ENCODE peak calls at places on chromosomes 6 and 20, in eight cellular contexts. F is tibial nerve; Z is lower lobe of right lung; M is AG04450; G is CD8-positive, alpha-beta T cell; R is kidney epithelial cell; W is vagina; Q is heart right ventricle. T is an unnamed sample.

GRCh38 chr6:38346291-38347079 is 293.2 kb downstream of the BTBD9 start:
- DNase-seq in F (no peak), Z (no peak), M (peak), G (no peak), R (peak), W (no peak), Q (no peak), T (no peak)

GRCh38 chr6:26218824-26219223 is 131.6 kb downstream of the HFE start:
- DNase-seq in F (no peak), Z (no peak), M (no peak), G (no peak), R (no peak), W (no peak), Q (no peak), T (no peak)

GRCh38 chr6:74598473-74599393 is 607.1 kb downstream of the COL12A1 start:
- DNase-seq in F (no peak), Z (no peak), M (no peak), G (no peak), R (peak), W (no peak), Q (no peak), T (no peak)

GRCh38 chr6:4253604-4254211 is 118.3 kb upstream of the ECI2 start:
- DNase-seq in F (no peak), Z (no peak), M (peak), G (no peak), R (no peak), W (no peak), Q (peak), T (no peak)

GRCh38 chr6:106446287-106446885 is 85.9 kb downstream of the CRYBG1 start:
- DNase-seq in F (no peak), Z (no peak), M (no peak), G (no peak), R (no peak), W (no peak), Q (no peak), T (no peak)

GRCh38 chr6:158388727-158389126 is 76.5 kb downstream of the TULP4 start:
- DNase-seq in F (no peak), Z (no peak), M (no peak), G (no peak), R (no peak), W (no peak), Q (no peak), T (no peak)

GRCh38 chr20:59765599-59766177 is 161.3 kb downstream of the PHACTR3 start:
- DNase-seq in F (no peak), Z (no peak), M (no peak), G (no peak), R (no peak), W (no peak), Q (no peak), T (no peak)

GRCh38 chr20:21725892-21726291 is 20.4 kb downstream of the PAX1 start:
- DNase-seq in F (no peak), Z (no peak), M (no peak), G (no peak), R (no peak), W (no peak), Q (no peak), T (no peak)

GRCh38 chr6:14882394-14883073 is 363.3 kb upstream of the JARID2 start:
- DNase-seq in F (no peak), Z (no peak), M (no peak), G (no peak), R (no peak), W (no peak), Q (no peak), T (no peak)

GRCh38 chr6:145015739-145016558 is 719.4 kb downstream of the EPM2A start:
- DNase-seq in F (no peak), Z (no peak), M (peak), G (no peak), R (peak), W (no peak), Q (no peak), T (no peak)

GRCh38 chr6:71351190-71351589 is 62.6 kb downstream of the OGFRL1 start:
- DNase-seq in F (no peak), Z (no peak), M (no peak), G (no peak), R (no peak), W (no peak), Q (no peak), T (no peak)

GRCh38 chr6:65199121-65199520 is 507.9 kb downstream of the EYS start:
- DNase-seq in F (no peak), Z (no peak), M (no peak), G (no peak), R (no peak), W (no peak), Q (no peak), T (no peak)

GRCh38 chr6:46993846-46994245 is 48.3 kb downstream of the ADGRF1 start:
- DNase-seq in F (no peak), Z (no peak), M (peak), G (no peak), R (peak), W (no peak), Q (no peak), T (no peak)

GRCh38 chr6:170176621-170177382 is 114.1 kb downstream of the DLL1 start:
- DNase-seq in F (no peak), Z (no peak), M (no peak), G (no peak), R (no peak), W (peak), Q (no peak), T (peak)

GRCh38 chr6:168131464-168132415 is 52.7 kb upstream of the FRMD1 start:
- DNase-seq in F (no peak), Z (no peak), M (no peak), G (no peak), R (no peak), W (peak), Q (no peak), T (peak)

GRCh38 chr20:4767084-4767483 is 45.4 kb downstream of the PRND start:
- DNase-seq in F (no peak), Z (no peak), M (no peak), G (no peak), R (no peak), W (no peak), Q (no peak), T (no peak)

GRCh38 chr20:41769650-41770049 is 151.5 kb upstream of the CHD6 start:
- DNase-seq in F (no peak), Z (no peak), M (no peak), G (no peak), R (no peak), W (no peak), Q (no peak), T (no peak)

GRCh38 chr6:130105996-130106704 is 87.8 kb downstream of the L3MBTL3 start:
- DNase-seq in F (no peak), Z (no peak), M (no peak), G (no peak), R (no peak), W (no peak), Q (no peak), T (no peak)

GRCh38 chr6:125571207-125571740 is 178.2 kb upstream of the HEY2 start:
- DNase-seq in F (no peak), Z (no peak), M (no peak), G (no peak), R (no peak), W (no peak), Q (no peak), T (no peak)

GRCh38 chr20:50029697-50030428 is 47.1 kb downstream of the SNAI1 start:
- DNase-seq in F (peak), Z (no peak), M (peak), G (no peak), R (no peak), W (no peak), Q (peak), T (no peak)

GRCh38 chr20:18524646-18525045 is 16.9 kb downstream of the SEC23B start:
- DNase-seq in F (no peak), Z (no peak), M (no peak), G (no peak), R (no peak), W (no peak), Q (no peak), T (no peak)

GRCh38 chr6:39938773-39939381 is 4.6 kb upstream of the MOCS1 start:
- DNase-seq in F (no peak), Z (no peak), M (no peak), G (no peak), R (no peak), W (no peak), Q (no peak), T (no peak)

GRCh38 chr6:47413752-47414516 is 63.7 kb upstream of the CD2AP start:
- DNase-seq in F (no peak), Z (no peak), M (peak), G (no peak), R (no peak), W (no peak), Q (no peak), T (no peak)

GRCh38 chr6:151675746-151676459 is 131.6 kb upstream of the ESR1 start:
- DNase-seq in F (no peak), Z (peak), M (no peak), G (peak), R (no peak), W (no peak), Q (no peak), T (no peak)

GRCh38 chr6:30322527-30323501 is 3.9 kb upstream of the TRIM39 start:
- DNase-seq in F (no peak), Z (no peak), M (no peak), G (no peak), R (no peak), W (no peak), Q (no peak), T (no peak)

GRCh38 chr20:24160563-24161355 is 172.2 kb upstream of the GGTLC1 start:
- DNase-seq in F (no peak), Z (no peak), M (peak), G (no peak), R (peak), W (no peak), Q (peak), T (no peak)

GRCh38 chr6:136655251-136656014 is 105.2 kb upstream of the MAP7 start:
- DNase-seq in F (no peak), Z (no peak), M (no peak), G (no peak), R (no peak), W (no peak), Q (no peak), T (no peak)

GRCh38 chr6:42068173-42068572 is 17.8 kb downstream of the TAF8 start:
- DNase-seq in F (no peak), Z (no peak), M (no peak), G (no peak), R (no peak), W (no peak), Q (no peak), T (no peak)

GRCh38 chr20:59813948-59814834 is 119.2 kb downstream of the SYCP2 start:
- DNase-seq in F (no peak), Z (no peak), M (no peak), G (no peak), R (no peak), W (peak), Q (no peak), T (no peak)

GRCh38 chr20:17611540-17612286 is 41.8 kb downstream of the DSTN start:
- DNase-seq in F (no peak), Z (peak), M (no peak), G (no peak), R (no peak), W (peak), Q (no peak), T (peak)

GRCh38 chr6:108518714-108519576 is 41.8 kb upstream of the FOXO3 start:
- DNase-seq in F (no peak), Z (no peak), M (no peak), G (no peak), R (no peak), W (no peak), Q (no peak), T (no peak)
- TF ChIP-seq CTCF in F (peak), Z (peak), M (peak), G (no peak), R (peak), W (no peak), Q (peak), T (no peak)

DNA sequence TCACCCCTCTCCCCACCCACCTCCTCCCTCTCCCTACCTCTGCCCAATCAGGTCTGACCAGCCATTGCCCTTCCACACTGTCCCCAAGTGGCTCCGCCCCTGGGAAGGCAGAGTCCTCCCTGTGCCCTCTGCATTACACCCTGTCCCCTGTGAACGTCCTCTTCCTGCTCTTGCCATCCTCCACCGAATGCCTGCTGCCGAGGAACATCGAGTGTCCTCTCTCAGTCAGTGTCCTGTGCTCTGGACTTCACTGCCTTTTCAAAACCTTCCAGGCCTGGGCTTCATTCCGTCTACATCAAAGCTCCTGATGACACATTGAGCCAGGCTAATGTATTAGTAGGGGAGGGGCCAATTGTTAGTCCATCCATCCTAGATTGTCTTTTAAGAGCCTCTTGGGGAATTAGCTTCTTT is 3.3 kb upstream of the PACSIN1 start:
- DNase-seq in F (no peak), Z (no peak), M (no peak), G (no peak), R (no peak), W (no peak), Q (peak), T (no peak)
- H3K4me3 ChIP-seq in F (no peak), Z (no peak), M (no peak), G (no peak), R (no peak), W (no peak), Q (no peak), T (no peak)

GRCh38 chr20:43205699-43206098 is 16.0 kb upstream of the PTPRT start:
- DNase-seq in F (no peak), Z (no peak), M (no peak), G (no peak), R (no peak), W (no peak), Q (no peak), T (no peak)
- TF ChIP-seq CTCF in F (no peak), Z (no peak), M (peak), G (no peak), R (peak), W (no peak), Q (no peak), T (no peak)

GRCh38 chr6:35215665-35216411 is 2.1 kb downstream of the SCUBE3 start:
- DNase-seq in F (no peak), Z (no peak), M (no peak), G (no peak), R (no peak), W (no peak), Q (no peak), T (no peak)
- H3K4me3 ChIP-seq in F (no peak), Z (no peak), M (peak), G (no peak), R (no peak), W (no peak), Q (peak), T (no peak)

GRCh38 chr6:43432009-43432945 is 4.9 kb downstream of the ABCC10 start:
- DNase-seq in F (no peak), Z (no peak), M (no peak), G (no peak), R (no peak), W (no peak), Q (no peak), T (no peak)

GRCh38 chr6:43428874-43429273 is 1.5 kb downstream of the ABCC10 start:
- DNase-seq in F (no peak), Z (no peak), M (no peak), G (no peak), R (no peak), W (no peak), Q (no peak), T (peak)

GRCh38 chr6:43426928-43427405 is 374 bp upstream of the ABCC10 start:
- DNase-seq in F (no peak), Z (no peak), M (no peak), G (no peak), R (no peak), W (no peak), Q (no peak), T (no peak)

GRCh38 chr6:43428112-43428570 is 800 bp downstream of the ABCC10 start:
- DNase-seq in F (no peak), Z (no peak), M (no peak), G (no peak), R (no peak), W (no peak), Q (no peak), T (no peak)

GRCh38 chr6:43427406-43428111 is at the start of gene ABCC10:
- DNase-seq in F (peak), Z (peak), M (peak), G (peak), R (peak), W (peak), Q (peak), T (peak)
- TF ChIP-seq CTCF in F (peak), Z (peak), M (peak), G (no peak), R (peak), W (peak), Q (peak), T (no peak)

DNA sequence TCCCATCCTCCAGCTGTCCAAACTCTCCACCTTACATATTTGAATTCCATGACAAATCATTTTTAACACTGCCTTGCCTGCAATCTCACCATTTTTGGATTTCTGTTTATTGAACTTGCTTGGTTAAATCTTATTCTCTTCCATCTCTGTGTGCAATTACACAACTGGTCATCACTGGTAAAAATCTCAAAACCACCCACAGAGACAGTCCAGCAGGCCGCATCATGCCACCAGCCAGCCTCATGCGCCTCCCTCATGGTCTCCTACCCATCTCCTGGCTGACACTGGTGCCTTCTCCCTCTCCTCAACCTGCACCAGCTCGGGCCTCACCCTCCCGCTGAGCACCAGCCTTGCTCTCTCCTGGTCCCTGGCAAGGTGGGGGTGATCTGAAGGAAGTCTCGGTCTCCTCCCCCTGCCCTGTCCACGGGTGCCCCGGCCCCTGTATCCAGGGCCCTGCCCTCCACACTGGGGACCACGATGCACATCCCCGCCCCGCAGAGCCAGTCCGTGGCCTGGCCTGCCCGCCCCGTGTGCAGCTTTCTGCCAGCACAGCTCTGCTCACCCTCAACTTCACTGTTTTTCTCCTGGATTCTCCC is 92.0 kb downstream of the THBS2 start:
- DNase-seq in F (no peak), Z (no peak), M (no peak), G (no peak), R (no peak), W (peak), Q (no peak), T (no peak)
- H3K4me3 ChIP-seq in F (no peak), Z (no peak), M (no peak), G (no peak), R (no peak), W (no peak), Q (no peak), T (no peak)

T was measured in lower leg skin.